ENCODE peak calls at places on chromosome 19, in five cellular contexts. Q, C, P, S and E are unnamed samples.

GRCh38 chr19:20664917-20665781 is 3.8 kb upstream of the ZNF626 start:
- DNase-seq in Q (peak), C (no peak), P (peak), S (peak), E (peak)

GRCh38 chr19:19748249-19748938 is 15.5 kb upstream of the ZNF14 start:
- DNase-seq in Q (no peak), C (peak), P (no peak), S (no peak), E (no peak)

GRCh38 chr19:17726914-17727773 is 7.9 kb downstream of the MAP1S start:
- DNase-seq in Q (no peak), C (no peak), P (no peak), S (no peak), E (no peak)

GRCh38 chr19:17687857-17688784 is at the start of gene UNC13A:
- DNase-seq in Q (no peak), C (no peak), P (peak), S (peak), E (peak)

GRCh38 chr19:12841094-12841493 is 2.8 kb downstream of the MAST1 start:
- DNase-seq in Q (no peak), C (no peak), P (peak), S (peak), E (peak)

GRCh38 chr19:32924200-32924599 is 47.6 kb downstream of the CEP89 start:
- DNase-seq in Q (peak), C (peak), P (peak), S (peak), E (peak)

GRCh38 chr19:16175954-16176353 is 2.6 kb upstream of the CIB3 start:
- DNase-seq in Q (no peak), C (no peak), P (no peak), S (no peak), E (no peak)

GRCh38 chr19:40502647-40503046 is 35.8 kb downstream of the SPTBN4 start:
- DNase-seq in Q (no peak), C (no peak), P (no peak), S (no peak), E (no peak)

GRCh38 chr19:24140099-24140498 is 53.1 kb downstream of the ZNF254 start:
- DNase-seq in Q (peak), C (no peak), P (peak), S (no peak), E (peak)

GRCh38 chr19:15448778-15449619 is 757 bp downstream of the WIZ start:
- DNase-seq in Q (no peak), C (no peak), P (peak), S (no peak), E (peak)

GRCh38 chr19:18446145-18446810 is 8.3 kb upstream of the ISYNA1 start:
- DNase-seq in Q (no peak), C (no peak), P (no peak), S (no peak), E (no peak)

GRCh38 chr19:50982186-50982585 is 1.5 kb downstream of the KLK7 start:
- DNase-seq in Q (no peak), C (no peak), P (no peak), S (no peak), E (no peak)

GRCh38 chr19:34484328-34484727 is 2.8 kb downstream of the WTIP start:
- DNase-seq in Q (no peak), C (peak), P (no peak), S (no peak), E (no peak)

GRCh38 chr19:7795555-7796161 is 32.6 kb downstream of the CLEC4M start:
- DNase-seq in Q (no peak), C (no peak), P (no peak), S (no peak), E (peak)

GRCh38 chr19:4042731-4043082 is 24.0 kb downstream of the ZBTB7A start:
- DNase-seq in Q (no peak), C (no peak), P (no peak), S (no peak), E (no peak)

GRCh38 chr19:17739121-17739875 is 12.0 kb upstream of the FCHO1 start:
- DNase-seq in Q (no peak), C (no peak), P (peak), S (no peak), E (no peak)

GRCh38 chr19:6018786-6019185 is 40.8 kb upstream of the RANBP3 start:
- DNase-seq in Q (no peak), C (no peak), P (no peak), S (no peak), E (no peak)

GRCh38 chr19:5974721-5975387 is 3.1 kb downstream of the RANBP3 start:
- DNase-seq in Q (no peak), C (no peak), P (no peak), S (no peak), E (no peak)

GRCh38 chr19:29528350-29528945 is 2.7 kb downstream of the VSTM2B start:
- DNase-seq in Q (peak), C (no peak), P (peak), S (peak), E (peak)
- TF ChIP-seq CTCF in Q (peak), C (peak), P (peak), S (peak), E (peak)

GRCh38 chr19:35546532-35546931 is 1.1 kb downstream of the TMEM147 start:
- DNase-seq in Q (no peak), C (no peak), P (no peak), S (no peak), E (no peak)
- H3K4me3 ChIP-seq in Q (peak), C (peak), P (peak), S (peak), E (peak)

GRCh38 chr19:46371371-46371901 is 24.5 kb downstream of the PPP5C start:
- DNase-seq in Q (no peak), C (peak), P (peak), S (no peak), E (no peak)
- TF ChIP-seq CTCF in Q (no peak), C (no peak), P (no peak), S (no peak), E (no peak)

GRCh38 chr19:48632692-48633147 is 4.5 kb downstream of the DBP start:
- DNase-seq in Q (no peak), C (no peak), P (peak), S (no peak), E (peak)

GRCh38 chr19:48635263-48635965 is 1.8 kb downstream of the DBP start:
- DNase-seq in Q (no peak), C (peak), P (peak), S (no peak), E (no peak)

GRCh38 chr19:48633148-48634035 is 3.8 kb downstream of the DBP start:
- DNase-seq in Q (no peak), C (no peak), P (no peak), S (no peak), E (no peak)

GRCh38 chr19:48634424-48635262 is 2.5 kb downstream of the DBP start:
- DNase-seq in Q (peak), C (peak), P (peak), S (peak), E (peak)

GRCh38 chr19:48634036-48634342 is 3.2 kb downstream of the DBP start:
- DNase-seq in Q (no peak), C (no peak), P (no peak), S (no peak), E (no peak)
- H3K4me3 ChIP-seq in Q (no peak), C (peak), P (peak), S (peak), E (peak)